ENCODE peak calls at places on chromosomes 6 and 20, in nine cellular contexts. Q, I, W, Z, F, K, A, P and G are unnamed samples.

GRCh38 chr6:10381830-10382208 is 33.1 kb downstream of the TFAP2A start:
- DNase-seq in I (no peak), P (no peak), F (no peak), Z (no peak), K (no peak), A (no peak), W (no peak), Q (no peak), G (no peak)

GRCh38 chr6:122704086-122704485 is 75.4 kb upstream of the FABP7 start:
- DNase-seq in W (no peak), Q (no peak), K (no peak), A (no peak), P (no peak), I (no peak), Z (no peak), F (no peak), G (no peak)

GRCh38 chr6:26057899-26058298 is 29.3 kb upstream of the HFE start:
- DNase-seq in W (no peak), P (no peak), Q (no peak), K (no peak), I (no peak), F (no peak), Z (no peak), A (no peak), G (peak)

GRCh38 chr6:121876721-121877120 is 441.3 kb downstream of the GJA1 start:
- DNase-seq in I (no peak), W (no peak), Z (no peak), A (no peak), Q (no peak), F (no peak), P (no peak), K (peak), G (no peak)

GRCh38 chr6:122833229-122833556 is 44.1 kb downstream of the SMPDL3A start:
- DNase-seq in P (no peak), I (no peak), A (no peak), Q (no peak), F (no peak), W (no peak), Z (no peak), K (no peak), G (peak)

GRCh38 chr20:33668087-33668790 is 1.5 kb downstream of the ACTL10 start:
- DNase-seq in K (no peak), P (peak), W (no peak), Q (peak), I (no peak), A (no peak), F (no peak), Z (no peak), G (no peak)

GRCh38 chr20:17725094-17725835 is 25.5 kb downstream of the BANF2 start:
- DNase-seq in W (no peak), F (no peak), P (no peak), Z (peak), I (no peak), Q (no peak), A (no peak), K (no peak), G (no peak)

GRCh38 chr6:36441307-36441894 is 1.3 kb downstream of the PXT1 start:
- DNase-seq in F (peak), P (peak), Z (peak), Q (peak), A (peak), K (peak), I (peak), W (peak), G (peak)

GRCh38 chr6:72724545-72724944 is 102.7 kb downstream of the KCNQ5 start:
- DNase-seq in A (no peak), P (no peak), Q (no peak), W (no peak), I (no peak), Z (no peak), F (no peak), K (no peak), G (no peak)

GRCh38 chr6:49553353-49553752 is 2.9 kb downstream of the C6orf141 start:
- DNase-seq in F (no peak), A (no peak), W (no peak), Q (no peak), I (no peak), K (no peak), Z (no peak), P (no peak), G (no peak)

GRCh38 chr20:14142171-14142570 is 146.9 kb downstream of the MACROD2 start:
- DNase-seq in Q (peak), K (peak), F (peak), Z (peak), P (peak), W (no peak), A (no peak), I (peak), G (peak)

GRCh38 chr6:6885521-6886088 is 222.2 kb upstream of the RREB1 start:
- DNase-seq in A (peak), P (no peak), I (no peak), Q (peak), W (no peak), Z (no peak), F (peak), K (no peak), G (no peak)

GRCh38 chr6:39561536-39562266 is 163.5 kb downstream of the KIF6 start:
- DNase-seq in A (no peak), I (no peak), Q (no peak), K (peak), Z (no peak), P (no peak), F (no peak), W (no peak), G (no peak)

GRCh38 chr20:6614836-6615235 is 152.7 kb upstream of the BMP2 start:
- DNase-seq in K (no peak), P (no peak), I (no peak), F (no peak), Z (no peak), W (no peak), Q (no peak), A (no peak), G (no peak)

GRCh38 chr6:79466222-79466834 is 70.9 kb downstream of the LCA5 start:
- DNase-seq in K (peak), P (no peak), Q (no peak), Z (no peak), A (peak), F (no peak), I (no peak), W (peak), G (peak)

GRCh38 chr20:63267681-63268080 is 4.9 kb upstream of the ARFGAP1 start:
- DNase-seq in Z (no peak), Q (no peak), F (no peak), I (no peak), A (no peak), K (no peak), P (no peak), W (no peak), G (no peak)

GRCh38 chr6:109512271-109512817 is 29.3 kb upstream of the ZBTB24 start:
- DNase-seq in F (no peak), K (no peak), A (no peak), Q (no peak), P (no peak), Z (no peak), W (no peak), I (no peak), G (no peak)

GRCh38 chr6:71510057-71510713 is 221.6 kb downstream of the OGFRL1 start:
- DNase-seq in I (no peak), Q (peak), P (no peak), Z (peak), A (peak), W (peak), F (peak), K (peak), G (peak)

GRCh38 chr6:141359953-141360352 is 772.8 kb upstream of the GJE1 start:
- DNase-seq in K (no peak), I (no peak), A (no peak), W (no peak), F (no peak), Q (no peak), P (no peak), Z (no peak), G (peak)

GRCh38 chr6:107716688-107717089 is 107.4 kb downstream of the SCML4 start:
- DNase-seq in P (no peak), A (peak), W (no peak), K (peak), Q (peak), I (no peak), F (no peak), Z (no peak), G (no peak)

GRCh38 chr20:62832212-62832922 is 15.5 kb downstream of the COL9A3 start:
- DNase-seq in K (no peak), I (no peak), F (no peak), A (no peak), Z (no peak), Q (peak), P (no peak), W (no peak), G (no peak)